ENCODE peak calls at places on chromosomes 1 and 21, in nine cellular contexts. T is endodermal cell, B is sigmoid colon, M is IMR-90, I is ovary, C is GM23338, Y is colonic mucosa, U is lower lobe of right lung, E is fibroblast of lung. X is an unnamed sample. For H3K4me1, the result is how much of the 10 kb centered on the place peaks cover.

GRCh38 chr1:84387480-84388163 is 10.7 kb upstream of the DNASE2B start:
- DNase-seq in T (no peak), B (no peak), M (no peak), I (no peak), C (peak), Y (no peak), U (no peak), E (no peak), X (no peak)

GRCh38 chr1:9449106-9449627 is 90.1 kb upstream of the SLC25A33 start:
- DNase-seq in T (no peak), B (no peak), M (peak), I (no peak), C (no peak), Y (no peak), U (no peak), E (peak), X (peak)

GRCh38 chr1:68358439-68358838 is 91.3 kb downstream of the RPE65 start:
- DNase-seq in T (peak), B (no peak), M (peak), I (no peak), C (no peak), Y (no peak), U (no peak), E (peak), X (peak)

GRCh38 chr1:74609810-74610371 is 63.7 kb downstream of the ERICH3 start:
- DNase-seq in T (no peak), B (no peak), M (no peak), I (no peak), C (no peak), Y (no peak), U (no peak), E (no peak), X (no peak)

GRCh38 chr21:41241341-41241740 is 73.4 kb downstream of the BACE2 start:
- DNase-seq in T (no peak), B (no peak), M (no peak), I (no peak), C (no peak), Y (peak), U (no peak), E (peak), X (no peak)

GRCh38 chr1:28392027-28392652 is 22.6 kb downstream of the PHACTR4 start:
- DNase-seq in T (no peak), B (no peak), M (peak), I (no peak), C (no peak), Y (no peak), U (no peak), E (peak), X (peak)

GRCh38 chr1:165668184-165668583 is 30.2 kb downstream of the ALDH9A1 start:
- DNase-seq in T (no peak), B (no peak), M (no peak), I (no peak), C (no peak), Y (no peak), U (no peak), E (no peak), X (no peak)

GRCh38 chr21:44548922-44549321 is 2.4 kb downstream of the KRTAP10-2 start:
- DNase-seq in T (peak), B (no peak), M (no peak), I (no peak), C (peak), Y (no peak), U (no peak), E (peak), X (peak)

GRCh38 chr1:81706650-81707435 is 93.9 kb upstream of the ADGRL2 start:
- DNase-seq in T (no peak), B (no peak), M (peak), I (no peak), C (no peak), Y (no peak), U (no peak), E (peak), X (no peak)

GRCh38 chr1:178055093-178055492 is 38.8 kb upstream of the RASAL2 start:
- DNase-seq in T (peak), B (no peak), M (no peak), I (no peak), C (peak), Y (peak), U (peak), E (no peak), X (peak)

GRCh38 chr1:165894591-165894990 is 67.2 kb downstream of the UCK2 start:
- DNase-seq in T (peak), B (no peak), M (peak), I (no peak), C (no peak), Y (no peak), U (no peak), E (peak), X (no peak)

GRCh38 chr21:41769106-41769505 is 2.3 kb upstream of the RIPK4 start:
- DNase-seq in T (no peak), B (no peak), M (no peak), I (no peak), C (no peak), Y (no peak), U (no peak), E (no peak), X (no peak)

GRCh38 chr1:42735477-42736105 is 4.4 kb downstream of the CLDN19 start:
- DNase-seq in T (no peak), B (no peak), M (no peak), I (no peak), C (no peak), Y (no peak), U (no peak), E (no peak), X (no peak)

GRCh38 chr1:147062951-147063350 is 109.3 kb downstream of the PRKAB2 start:
- DNase-seq in T (no peak), B (no peak), M (no peak), I (no peak), C (no peak), Y (no peak), U (no peak), E (no peak), X (peak)

GRCh38 chr1:116847688-116848531 is 61.8 kb upstream of the PTGFRN start:
- DNase-seq in T (no peak), B (peak), M (peak), I (no peak), C (no peak), Y (no peak), U (no peak), E (peak), X (peak)

GRCh38 chr1:158180741-158181576 is at the start of gene CD1D:
- DNase-seq in T (peak), B (peak), M (no peak), I (no peak), C (peak), Y (peak), U (peak), E (peak), X (peak)

GRCh38 chr1:156815851-156816536 is 654 bp downstream of the SH2D2A start:
- DNase-seq in T (no peak), B (no peak), M (no peak), I (no peak), C (no peak), Y (no peak), U (no peak), E (no peak), X (no peak)

GRCh38 chr1:222794656-222795474 is 20.0 kb upstream of the DISP1 start:
- DNase-seq in T (no peak), B (no peak), M (no peak), I (no peak), C (no peak), Y (no peak), U (no peak), E (no peak), X (no peak)

GRCh38 chr1:163673756-163674155 is 352.0 kb downstream of the NUF2 start:
- DNase-seq in T (no peak), B (no peak), M (peak), I (peak), C (no peak), Y (no peak), U (no peak), E (peak), X (no peak)

GRCh38 chr1:229229137-229229720 is 41.7 kb upstream of the RAB4A start:
- DNase-seq in T (peak), B (peak), M (no peak), I (no peak), C (peak), Y (no peak), U (no peak), E (peak), X (peak)

GRCh38 chr1:54002544-54003248 is 15.3 kb downstream of the LDLRAD1 start:
- DNase-seq in T (no peak), B (no peak), M (no peak), I (no peak), C (no peak), Y (no peak), U (no peak), E (no peak), X (no peak)

GRCh38 chr1:54006508-54006907 is 11.5 kb downstream of the LDLRAD1 start:
- DNase-seq in T (no peak), B (no peak), M (no peak), I (no peak), C (no peak), Y (no peak), U (no peak), E (no peak), X (no peak)

GRCh38 chr1:54001620-54002019 is 16.4 kb downstream of the LDLRAD1 start:
- DNase-seq in T (peak), B (no peak), M (no peak), I (no peak), C (no peak), Y (no peak), U (no peak), E (no peak), X (no peak)

GRCh38 chr1:54003249-54003646 is 14.7 kb downstream of the LDLRAD1 start:
- DNase-seq in T (no peak), B (no peak), M (no peak), I (no peak), C (no peak), Y (no peak), U (no peak), E (no peak), X (no peak)

DNA sequence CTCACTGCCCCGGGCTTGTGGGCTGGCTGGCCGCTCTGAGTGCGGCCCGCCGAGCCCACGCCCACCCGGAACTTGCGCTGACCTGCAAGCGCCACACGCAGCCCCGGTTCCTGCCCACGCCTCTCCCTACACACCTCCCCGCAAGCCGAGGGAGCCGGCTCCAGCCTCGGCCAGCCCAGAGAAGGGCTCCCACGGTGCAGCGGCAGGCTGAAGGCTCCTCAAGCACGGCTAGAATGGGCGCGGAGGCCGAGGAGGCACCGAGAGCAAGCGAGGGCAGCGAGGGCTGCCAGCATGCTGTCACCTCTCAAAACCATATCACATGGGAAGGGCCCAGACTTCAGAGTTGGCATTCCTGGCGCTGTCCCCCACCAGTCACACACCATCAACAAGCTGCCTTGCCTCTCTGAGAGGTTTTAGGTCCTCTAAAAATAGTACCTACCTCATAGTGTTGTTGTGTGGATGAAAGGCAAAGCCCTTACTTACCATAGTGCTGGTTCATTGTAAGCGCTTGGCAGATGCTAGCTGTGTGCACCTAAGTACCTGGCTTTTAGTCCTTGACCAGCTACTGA is 13.4 kb downstream of the LDLRAD1 start:
- DNase-seq in T (no peak), B (no peak), M (no peak), I (no peak), C (no peak), Y (no peak), U (no peak), E (no peak), X (no peak)
- TF ChIP-seq CTCF in T (no peak), B (no peak), M (no peak), I (no peak), C (no peak), Y (no peak), U (no peak), E (no peak), X (no peak)

DNA sequence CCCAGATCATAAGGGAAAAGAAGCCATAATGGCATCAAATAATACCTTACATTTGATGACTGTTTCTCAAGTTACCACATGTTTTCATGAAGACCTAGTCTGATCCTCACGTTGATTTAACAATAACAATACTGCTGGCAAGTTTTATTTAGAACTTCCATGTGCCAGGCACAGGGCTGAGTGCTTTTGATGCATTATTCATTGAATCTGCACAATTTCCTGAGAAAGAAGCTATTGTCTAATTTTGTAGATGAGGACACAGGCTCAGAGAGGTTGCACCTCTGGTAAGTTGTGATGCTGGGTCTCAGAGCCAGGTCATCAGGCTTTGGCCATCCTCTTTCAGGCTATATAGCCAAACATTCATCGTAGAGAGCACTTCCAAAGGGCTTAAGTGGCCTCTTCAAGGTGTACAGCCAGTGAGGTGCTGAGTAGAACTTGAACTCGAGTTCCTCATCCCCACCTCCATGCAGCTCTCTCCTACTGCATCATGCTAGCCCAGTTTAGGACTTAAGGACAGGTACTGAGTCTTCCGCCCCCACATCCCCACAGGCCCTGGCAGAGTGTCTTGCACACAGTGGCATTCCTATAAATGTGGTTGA is 8.3 kb upstream of the PEF1 start:
- DNase-seq in T (no peak), B (no peak), M (no peak), I (no peak), C (no peak), Y (no peak), U (no peak), E (no peak), X (no peak)
- H3K27ac ChIP-seq in T (no peak), B (no peak), M (no peak), I (no peak), C (no peak), Y (no peak), U (no peak), E (no peak), X (no peak)

DNA sequence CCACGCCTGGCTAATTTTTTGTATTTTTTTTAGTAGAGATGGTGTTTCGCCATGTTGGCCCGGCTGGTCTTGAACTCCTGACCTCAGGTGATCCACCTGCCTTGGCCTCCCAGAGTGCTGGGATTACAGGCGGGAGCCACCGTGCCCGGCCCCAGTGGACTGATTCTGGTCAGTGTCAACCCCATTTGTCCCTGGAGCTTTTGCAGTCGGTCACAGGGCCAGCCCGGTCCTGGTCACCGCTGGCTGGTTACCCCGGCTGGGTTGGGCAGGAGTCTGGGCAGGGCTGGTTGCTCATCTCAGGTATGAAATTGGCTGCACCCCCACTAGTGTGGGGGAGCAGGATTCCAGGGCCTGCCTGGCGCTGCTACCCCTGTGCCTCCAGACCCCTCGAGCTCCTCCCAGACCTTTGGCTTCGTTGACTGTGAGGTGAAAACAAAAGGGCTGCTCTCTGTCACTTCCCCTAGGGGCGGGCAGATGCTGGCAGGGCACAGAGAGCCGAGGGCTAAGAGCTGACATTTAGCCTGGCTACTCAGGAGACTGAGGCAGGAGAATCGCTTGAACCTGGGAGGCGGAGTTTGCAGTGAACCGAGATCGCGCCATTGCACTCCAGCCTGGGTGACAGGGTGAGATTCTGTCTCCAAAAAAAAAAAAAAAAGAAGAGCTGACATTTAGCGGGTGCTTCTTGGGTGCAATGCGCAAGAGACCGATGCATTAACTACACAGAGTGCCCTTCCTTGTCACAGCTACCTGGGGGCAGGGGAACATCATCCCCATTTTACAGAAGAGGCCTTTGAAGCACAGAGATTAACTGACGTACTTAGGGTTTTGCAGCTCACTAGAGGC is 10.6 kb downstream of the TNFRSF1B start:
- DNase-seq in T (peak), B (no peak), M (no peak), I (no peak), C (no peak), Y (no peak), U (no peak), E (no peak), X (no peak)
- H3K4me1 ChIP-seq in T (under half), B (half or more), M (under half), I (under half), C (under half), Y (under half), U (half or more), E (under half), X (under half)

DNA sequence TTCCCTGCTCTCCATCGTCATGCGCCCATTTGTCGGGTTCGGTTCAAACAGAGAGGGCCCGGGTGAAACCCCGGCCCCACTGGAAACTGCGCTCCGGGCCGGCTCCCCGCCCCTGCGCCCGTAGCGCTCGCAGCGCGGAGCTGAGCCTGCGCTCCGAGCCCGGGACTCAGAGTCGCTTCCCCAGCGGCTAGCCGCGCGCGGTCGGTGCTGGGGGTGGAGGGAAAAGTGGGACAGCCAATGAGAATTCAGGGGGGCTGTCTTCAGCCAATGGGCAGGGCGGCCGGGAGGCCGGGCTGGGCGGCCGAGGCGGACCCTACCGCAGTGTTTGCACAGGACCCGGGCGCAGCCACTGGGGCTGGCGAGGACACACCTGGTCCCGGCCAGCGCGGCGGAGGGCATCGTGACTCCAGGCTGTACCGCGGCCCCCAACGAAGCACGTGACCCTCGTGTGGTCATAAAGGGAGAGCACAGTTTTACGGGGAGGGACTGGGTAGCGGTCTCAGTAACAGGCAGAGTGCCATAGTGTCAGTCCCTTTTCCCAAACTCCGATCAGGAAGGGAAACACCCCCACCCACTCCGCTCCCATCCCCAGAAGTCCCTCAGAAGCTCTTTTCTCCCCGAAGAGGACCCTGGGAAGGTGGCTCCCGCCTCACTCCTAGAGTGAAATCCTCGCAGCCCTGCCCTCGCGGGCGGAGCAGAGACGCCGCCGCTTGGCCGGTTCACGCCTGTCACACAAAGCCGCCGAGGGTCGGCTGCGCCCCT is at the start of gene INKA2:
- DNase-seq in T (peak), B (peak), M (peak), I (peak), C (peak), Y (peak), U (peak), E (peak), X (peak)
- TF ChIP-seq CTCF in T (no peak), B (no peak), M (no peak), I (peak), C (no peak), Y (no peak), U (no peak), E (no peak), X (no peak)

DNA sequence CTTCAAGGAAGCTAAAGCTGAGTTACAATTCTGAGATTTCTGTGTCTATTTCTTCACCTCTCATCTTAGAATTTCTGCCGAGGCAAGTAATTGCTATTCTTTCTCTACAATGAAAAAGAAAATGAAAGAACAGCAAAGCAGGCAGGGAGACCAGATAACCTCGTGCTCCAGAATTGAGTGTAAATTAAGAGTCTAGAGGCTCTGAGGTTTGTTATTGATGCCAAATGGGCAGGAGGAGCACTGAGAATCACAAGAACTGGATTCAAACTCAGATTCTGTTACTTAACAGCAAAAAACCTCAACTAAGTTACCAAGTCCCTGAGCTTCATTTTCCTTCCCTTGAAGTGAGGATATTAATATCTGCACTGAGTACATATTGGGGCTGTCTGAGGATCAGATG is 5.5 kb upstream of the DDR2 start:
- DNase-seq in T (no peak), B (no peak), M (no peak), I (no peak), C (no peak), Y (no peak), U (no peak), E (no peak), X (no peak)
- H3K27ac ChIP-seq in T (no peak), B (peak), M (peak), I (peak), C (no peak), Y (peak), U (peak), E (peak), X (no peak)

DNA sequence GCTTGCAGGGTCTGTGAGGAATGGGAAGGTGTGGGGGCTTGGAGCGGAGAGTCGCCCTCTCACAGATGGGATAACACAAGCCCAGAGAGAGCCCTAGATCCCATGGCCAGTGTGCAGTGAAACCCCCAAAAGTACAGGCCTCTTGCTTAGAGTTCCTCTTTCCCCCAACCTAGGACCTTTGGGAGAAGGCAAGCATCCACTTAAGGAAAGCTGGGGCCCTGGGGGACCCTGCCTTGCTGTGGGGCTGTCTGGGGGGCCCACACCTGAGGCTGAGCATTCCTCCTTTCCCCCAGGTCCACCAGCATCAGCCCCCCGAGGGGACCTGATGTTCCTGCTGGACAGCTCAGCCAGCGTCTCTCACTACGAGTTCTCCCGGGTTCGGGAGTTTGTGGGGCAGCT is 1.1 kb downstream of the VWA1 start:
- DNase-seq in T (no peak), B (no peak), M (no peak), I (no peak), C (no peak), Y (no peak), U (no peak), E (no peak), X (no peak)
- H3K4me1 ChIP-seq in T (under half), B (half or more), M (under half), I (under half), C (under half), Y (under half), U (half or more), E (under half), X (under half)

X was measured in cardiac muscle cell.